ENCODE peak calls at places on chromosomes 13 and 19, in six cellular contexts. J is SK-N-SH, L is lower leg skin, M is astrocyte of the spinal cord, R is breast epithelium, D is fibroblast of lung. P is an unnamed sample.
A peak's percentile ranks its signal among the peaks of the same experiment; 100 is the strongest.

GRCh38 chr13:87128006-87128405 is 543.2 kb upstream of the SLITRK5 start:
- DNase-seq in J (no peak), M (no peak), R (no peak), D (peak; percentile 19), L (no peak), P (peak; percentile 61)

GRCh38 chr13:99805361-99805760 is 166.2 kb downstream of the ZIC5 start:
- DNase-seq in L (no peak), M (no peak), D (no peak), J (no peak), R (no peak), P (no peak)

GRCh38 chr13:42820450-42820849 is 39.1 kb downstream of the FAM216B start:
- DNase-seq in R (no peak), D (peak; percentile 14), M (no peak), J (no peak), L (no peak), P (peak; percentile 59)

GRCh38 chr19:423691-424466 is 14.9 kb upstream of the C2CD4C start:
- DNase-seq in J (no peak), R (no peak), L (no peak), D (no peak), M (no peak), P (no peak)

GRCh38 chr19:1284979-1285736 is 515 bp upstream of the EFNA2 start:
- DNase-seq in L (no peak), J (no peak), D (no peak), M (no peak), R (no peak), P (no peak)

GRCh38 chr19:31960474-31960873 is 384.9 kb upstream of the ZNF507 start:
- DNase-seq in D (peak; percentile 4), R (no peak), J (no peak), M (no peak), L (no peak), P (no peak)

GRCh38 chr19:56147307-56147706 is 6.2 kb downstream of the ZNF444 start:
- DNase-seq in L (no peak), D (no peak), R (no peak), J (no peak), M (no peak), P (no peak)

GRCh38 chr19:5621311-5621944 is 1.1 kb downstream of the SAFB2 start:
- DNase-seq in D (no peak), J (no peak), L (peak; percentile 24), M (no peak), R (peak; percentile 25), P (peak; percentile 13)

GRCh38 chr19:40596608-40597328 is 4.4 kb upstream of the LTBP4 start:
- DNase-seq in J (peak; percentile 76), R (no peak), D (peak; percentile 60), M (peak; percentile 59), L (no peak), P (peak; percentile 49)

GRCh38 chr13:29140277-29140676 is 320.1 kb downstream of the MTUS2 start:
- DNase-seq in J (no peak), D (peak; percentile 0), R (no peak), M (peak; percentile 2), L (no peak), P (no peak)

GRCh38 chr19:1237754-1238372 is at the start of gene CBARP:
- DNase-seq in L (no peak), R (no peak), J (peak; percentile 91), D (no peak), M (no peak), P (no peak)

GRCh38 chr19:23263870-23264590 is 13.8 kb upstream of the ZNF724 start:
- DNase-seq in M (no peak), R (no peak), J (no peak), L (no peak), D (no peak), P (no peak)

GRCh38 chr19:40604647-40605200 is 3.6 kb downstream of the LTBP4 start:
- DNase-seq in M (no peak), J (no peak), R (no peak), D (no peak), L (no peak), P (no peak)

GRCh38 chr19:4487572-4487971 is 15.5 kb downstream of the HDGFL2 start:
- DNase-seq in D (no peak), R (no peak), J (peak; percentile 6), L (no peak), M (no peak), P (no peak)

GRCh38 chr19:35063940-35064818 is 22.7 kb downstream of the HPN start:
- DNase-seq in D (peak; percentile 75), J (no peak), R (no peak), M (peak; percentile 69), L (no peak), P (peak; percentile 66)

GRCh38 chr19:45217193-45217956 is 27.8 kb downstream of the EXOC3L2 start:
- DNase-seq in R (no peak), L (no peak), M (no peak), D (peak; percentile 20), J (peak; percentile 70), P (no peak)

GRCh38 chr19:28170066-28170465 is 1042.9 kb downstream of the UQCRFS1 start:
- DNase-seq in D (no peak), M (no peak), J (no peak), L (no peak), R (no peak), P (no peak)

GRCh38 chr19:16118489-16119033 is 6.9 kb downstream of the RAB8A start:
- DNase-seq in L (no peak), R (no peak), J (no peak), M (no peak), D (no peak), P (no peak)

DNA sequence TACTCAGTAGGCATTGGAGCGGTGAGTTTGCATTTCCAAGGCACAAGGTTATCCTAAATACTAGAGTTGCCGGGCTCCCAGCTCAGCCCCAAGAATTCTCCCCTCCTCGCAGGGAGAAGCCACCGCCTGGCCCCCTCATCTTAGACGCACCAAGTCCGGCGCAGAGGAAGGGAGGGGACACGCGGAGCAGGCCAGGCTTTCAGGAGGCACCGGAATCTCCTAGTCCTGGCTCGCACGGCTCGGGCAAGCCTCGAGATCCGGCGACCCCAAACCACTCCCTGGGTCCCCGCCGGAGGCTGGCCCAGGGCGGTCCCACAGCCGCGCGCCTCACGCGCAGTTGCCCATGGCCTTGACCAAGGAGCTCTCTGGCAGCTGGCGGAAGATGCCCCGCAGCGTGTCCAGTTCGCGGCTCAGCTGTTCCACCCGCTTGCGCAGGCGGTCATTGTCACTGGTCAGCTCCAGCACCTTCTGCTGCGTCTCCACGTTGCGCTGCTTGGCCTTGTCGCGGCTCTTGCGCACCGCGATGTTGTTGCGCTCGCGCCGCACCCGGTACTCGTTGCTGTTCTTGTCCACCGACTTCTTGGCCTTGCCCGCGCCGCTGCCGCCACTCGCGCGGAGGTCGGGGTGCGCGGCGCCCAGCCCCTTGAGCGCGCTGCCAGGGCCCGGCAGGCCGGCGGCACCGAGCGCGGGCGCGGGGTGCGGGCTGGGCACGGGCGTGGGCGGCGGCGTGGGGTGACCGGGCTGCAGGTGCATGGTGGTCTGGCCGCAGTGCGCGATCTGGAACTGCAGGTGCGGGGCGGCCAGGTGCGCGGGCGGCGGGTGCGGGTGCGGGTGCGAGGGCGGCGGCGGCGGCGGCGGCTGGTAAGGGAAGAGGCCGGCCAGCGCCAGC is 1.1 kb downstream of the CEBPA start:
- DNase-seq in J (peak; percentile 63), R (no peak), L (no peak), M (no peak), D (no peak), P (no peak)
- H3K4me3 ChIP-seq in J (no peak overlapping the region), R (peak overlapping the region; percentile 78), L (peak overlapping the region; percentile 39), M (no peak overlapping the region), D (no peak overlapping the region), P (no peak overlapping the region)

GRCh38 chr19:36973844-36974195 is 57.7 kb downstream of the ZNF568 start:
- DNase-seq in J (no peak), L (no peak), M (no peak), R (no peak), D (no peak), P (no peak)

GRCh38 chr19:36972594-36972993 is 56.5 kb downstream of the ZNF568 start:
- DNase-seq in L (no peak), R (no peak), M (no peak), J (no peak), D (no peak), P (no peak)

DNA sequence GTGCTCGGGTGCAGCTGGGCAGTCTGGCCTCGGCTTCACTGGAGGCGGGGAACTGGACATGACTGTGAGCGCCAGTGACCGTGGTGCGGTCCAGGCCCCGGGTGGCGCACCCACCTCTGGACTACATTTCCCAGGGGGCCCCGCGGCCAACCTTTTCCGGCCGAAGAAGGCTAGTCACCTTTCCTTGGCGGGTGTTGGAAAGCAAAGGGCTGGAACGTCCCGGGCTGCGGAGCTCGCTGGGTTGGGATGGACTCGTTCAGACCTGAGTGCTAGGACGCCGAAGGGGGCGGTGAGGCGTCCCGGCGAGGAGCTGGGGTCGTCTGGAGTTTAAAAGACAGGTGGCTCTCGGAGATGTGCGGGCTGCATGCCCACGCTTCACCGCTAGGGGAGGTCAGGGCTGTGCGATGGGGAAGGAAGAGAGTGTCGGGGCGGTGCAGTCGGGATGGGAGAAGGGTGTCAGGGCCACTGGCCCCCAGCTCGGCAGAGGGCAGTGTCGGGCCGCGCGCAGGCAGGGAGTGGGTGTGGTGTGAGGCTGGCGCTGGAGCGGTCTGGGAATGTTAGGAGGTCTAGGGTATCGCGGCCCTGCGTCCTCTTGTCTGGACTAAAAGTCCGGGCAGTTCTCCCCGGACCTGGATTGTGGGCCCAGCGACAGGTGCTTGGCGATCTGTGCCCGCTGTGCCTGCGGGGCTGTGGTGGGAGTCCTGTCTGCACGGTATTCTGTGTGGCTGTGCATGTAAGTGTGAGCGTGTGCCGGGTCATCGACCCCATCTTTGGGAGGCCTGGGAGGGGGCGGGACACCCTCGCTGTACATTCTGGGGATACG is 57.1 kb downstream of the ZNF568 start:
- DNase-seq in J (peak; percentile 97), M (peak; percentile 80), L (peak; percentile 54), D (peak; percentile 82), R (peak; percentile 72), P (peak; percentile 61)
- H3K4me3 ChIP-seq in J (peak overlapping the region; percentile 63), M (peak overlapping the region; percentile 75), L (peak overlapping the region; percentile 32), D (peak overlapping the region; percentile 63), R (peak overlapping the region; percentile 68), P (peak overlapping the region; percentile 68)

GRCh38 chr13:32737111-32737571 is 150.9 kb downstream of the PDS5B start:
- DNase-seq in M (peak; percentile 44), D (peak; percentile 23), J (no peak), R (no peak), L (no peak), P (peak; percentile 61)
- H3K4me3 ChIP-seq in M (no peak overlapping the region), D (peak overlapping the region; percentile 0), J (no peak overlapping the region), R (peak overlapping the region; percentile 14), L (no peak overlapping the region), P (peak overlapping the region; percentile 56)

GRCh38 chr13:44413095-44413494 is 39.5 kb downstream of the SERP2 start:
- DNase-seq in D (peak; percentile 36), J (no peak), M (no peak), R (no peak), L (no peak), P (no peak)

GRCh38 chr13:44412341-44412935 is 38.8 kb downstream of the SERP2 start:
- DNase-seq in R (no peak), M (no peak), L (no peak), J (no peak), D (no peak), P (no peak)

GRCh38 chr13:44416297-44416696 is 42.7 kb downstream of the SERP2 start:
- DNase-seq in R (no peak), D (no peak), J (no peak), L (no peak), M (no peak), P (no peak)

GRCh38 chr13:44415815-44416214 is 42.2 kb downstream of the SERP2 start:
- DNase-seq in M (no peak), D (no peak), J (no peak), R (no peak), L (no peak), P (no peak)

DNA sequence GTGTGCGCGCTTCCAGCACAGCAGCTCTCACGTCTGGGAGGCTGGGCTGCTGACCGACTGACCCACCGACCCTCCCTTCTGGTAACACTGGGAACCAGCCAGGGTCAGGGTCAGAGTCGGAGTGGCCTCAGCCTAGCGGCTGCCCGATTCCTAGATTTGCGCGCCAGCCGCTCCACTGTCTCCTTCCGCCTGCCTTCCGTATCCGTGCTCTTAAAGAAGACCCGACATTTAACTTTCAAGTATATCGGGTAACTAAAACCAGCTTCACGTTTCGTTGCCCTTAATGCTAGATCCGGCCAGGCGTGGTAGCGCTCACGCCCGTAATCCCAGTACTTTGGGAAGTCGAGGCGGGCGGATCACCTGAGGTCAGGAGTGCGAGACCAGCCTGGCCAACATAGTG is 41.1 kb downstream of the SERP2 start:
- DNase-seq in L (no peak), M (no peak), D (no peak), R (no peak), J (no peak), P (no peak)
- H3K4me3 ChIP-seq in L (no peak overlapping the region), M (no peak overlapping the region), D (no peak overlapping the region), R (no peak overlapping the region), J (no peak overlapping the region), P (no peak overlapping the region)